ENCODE peak calls at places on chromosomes 7 and 10, in four cellular contexts. Y is heart left ventricle; A is cardiac fibroblast; D is naive thymus-derived CD4-positive, alpha-beta T cell. R is an unnamed sample.
A peak's percentile ranks its signal among the peaks of the same experiment; 100 is the strongest.

GRCh38 chr7:77327932-77328628 is 88.1 kb downstream of the GSAP start:
- DNase-seq in D (peak; percentile 13), Y (peak; percentile 27), A (peak; percentile 17), R (peak; percentile 17)

GRCh38 chr7:105249216-105249615 is 139.5 kb downstream of the SRPK2 start:
- DNase-seq in A (peak; percentile 22), Y (no peak), D (no peak), R (no peak)

GRCh38 chr10:31399171-31399570 is 80.2 kb downstream of the ZEB1 start:
- DNase-seq in D (no peak), Y (no peak), A (no peak), R (no peak)

GRCh38 chr7:123054357-123055133 is 59.0 kb upstream of the TAS2R16 start:
- DNase-seq in Y (peak; percentile 38), A (no peak), D (no peak), R (peak; percentile 7)

GRCh38 chr10:118663176-118663575 is 67.7 kb upstream of the PRLHR start:
- DNase-seq in Y (no peak), D (no peak), A (no peak), R (no peak)

GRCh38 chr7:22123139-22123538 is 177.4 kb upstream of the CDCA7L start:
- DNase-seq in A (no peak), Y (peak; percentile 29), D (no peak), R (no peak)

GRCh38 chr10:48940958-48941357 is 1.3 kb upstream of the LRRC18 start:
- DNase-seq in A (no peak), Y (no peak), D (no peak), R (no peak)

GRCh38 chr10:110912374-110912773 is 6.6 kb downstream of the BBIP1 start:
- DNase-seq in D (no peak), A (peak; percentile 10), Y (no peak), R (no peak)

GRCh38 chr10:30238836-30239235 is 110.2 kb downstream of the MTPAP start:
- DNase-seq in D (no peak), A (no peak), Y (peak; percentile 48), R (no peak)

GRCh38 chr10:62492012-62492869 is 118.1 kb downstream of the ZNF365 start:
- DNase-seq in D (peak; percentile 27), A (peak; percentile 36), Y (no peak), R (no peak)

GRCh38 chr7:131359136-131359776 is 31.6 kb downstream of the MKLN1 start:
- DNase-seq in A (no peak), Y (no peak), D (no peak), R (no peak)

GRCh38 chr10:6135589-6136168 is 46.8 kb downstream of the RBM17 start:
- DNase-seq in Y (no peak), A (no peak), D (no peak), R (no peak)

R was measured in pancreas.